ENCODE peak calls at places on chromosome 11, in nine cellular contexts. Z is pons; C is stimulated activated CD4-positive, alpha-beta T cell treated with anti-CD3 and anti-CD28 coated beads, Interleukin-1b, Interleukin-23, amount 100 ng/mL, for 4 hours; O is AG04450; F is left ventricle myocardium inferior; E is glutamatergic neuron; L is A172; K is HepG2; A is T-cell. G is an unnamed sample.

GRCh38 chr11:45247433-45247832 is 38.7 kb downstream of the SYT13 start:
- DNase-seq in Z (peak), C (no peak), O (no peak), F (no peak), E (no peak), L (no peak), K (no peak), A (no peak), G (no peak)

GRCh38 chr11:113974741-113975470 is at the start of gene HTR3A:
- DNase-seq in Z (no peak), C (no peak), O (no peak), F (peak), E (peak), L (peak), K (peak), A (no peak), G (peak)

GRCh38 chr11:70826950-70827349 is 425.4 kb downstream of the SHANK2 start:
- DNase-seq in Z (no peak), C (no peak), O (no peak), F (no peak), E (no peak), L (no peak), K (no peak), A (no peak), G (no peak)

GRCh38 chr11:106420048-106420665 is 342.7 kb downstream of the AASDHPPT start:
- DNase-seq in Z (peak), C (no peak), O (no peak), F (no peak), E (no peak), L (no peak), K (no peak), A (no peak), G (no peak)

GRCh38 chr11:95299078-95299611 is 68.1 kb upstream of the SESN3 start:
- DNase-seq in Z (no peak), C (no peak), O (no peak), F (no peak), E (no peak), L (no peak), K (no peak), A (no peak), G (no peak)

GRCh38 chr11:92057849-92058442 is 166.7 kb upstream of the FAT3 start:
- DNase-seq in Z (no peak), C (no peak), O (no peak), F (no peak), E (no peak), L (no peak), K (no peak), A (no peak), G (no peak)

GRCh38 chr11:119474682-119475596 is 52.0 kb upstream of the THY1 start:
- DNase-seq in Z (peak), C (peak), O (no peak), F (peak), E (peak), L (peak), K (peak), A (no peak), G (peak)

GRCh38 chr11:36101466-36101865 is 157.6 kb downstream of the LDLRAD3 start:
- DNase-seq in Z (no peak), C (no peak), O (no peak), F (no peak), E (no peak), L (no peak), K (no peak), A (no peak), G (no peak)

GRCh38 chr11:79431535-79431934 is 9.3 kb downstream of the TENM4 start:
- DNase-seq in Z (no peak), C (no peak), O (no peak), F (no peak), E (no peak), L (peak), K (no peak), A (no peak), G (no peak)

G was measured in LoVo.